ENCODE peak calls at places on chromosomes 16 and 17, in nine cellular contexts. O is neural progenitor cell, C is mesenchymal stem cell, X is H1, N is GM23248, I is SK-N-SH, P is A549, J is PC-9, H is PC-3. Q is an unnamed sample. For H3K4me1, the result is how much of the 10 kb centered on the place peaks cover.

GRCh38 chr17:32586666-32587065 is 99.9 kb downstream of the CDK5R1 start:
- DNase-seq in H (peak), P (no peak), O (no peak), N (peak), C (peak), X (no peak), I (no peak), J (no peak), Q (no peak)

GRCh38 chr16:3215601-3216262 is 19.2 kb downstream of the ZNF200 start:
- DNase-seq in I (no peak), X (no peak), N (no peak), P (no peak), C (no peak), J (no peak), H (no peak), O (no peak), Q (no peak)

GRCh38 chr16:50539822-50540710 is 8.1 kb upstream of the NKD1 start:
- DNase-seq in I (no peak), O (peak), H (no peak), N (no peak), P (no peak), C (no peak), J (no peak), X (no peak), Q (no peak)

GRCh38 chr17:17508019-17508535 is 11.9 kb upstream of the RASD1 start:
- DNase-seq in P (no peak), O (no peak), N (no peak), X (no peak), H (no peak), I (no peak), C (no peak), J (no peak), Q (no peak)

GRCh38 chr16:69417537-69418199 is 6.8 kb upstream of the CYB5B start:
- DNase-seq in H (peak), I (no peak), O (no peak), X (no peak), N (peak), P (peak), J (no peak), C (peak), Q (no peak)

GRCh38 chr17:80196652-80197051 is 23.5 kb downstream of the SGSH start:
- DNase-seq in X (no peak), P (no peak), I (no peak), J (no peak), N (no peak), C (no peak), O (no peak), H (no peak), Q (no peak)

GRCh38 chr16:47779201-47780016 is 318.3 kb downstream of the PHKB start:
- DNase-seq in N (peak), C (peak), O (no peak), X (no peak), P (no peak), H (no peak), J (no peak), I (no peak), Q (no peak)

GRCh38 chr16:15434425-15435215 is at the start of gene BMERB1:
- DNase-seq in X (no peak), I (peak), H (peak), C (peak), O (peak), P (peak), J (peak), N (peak), Q (no peak)

GRCh38 chr17:68255731-68256538 is 8.1 kb downstream of the AMZ2 start:
- DNase-seq in X (no peak), O (no peak), P (no peak), N (no peak), H (no peak), J (no peak), C (peak), I (no peak), Q (peak)

GRCh38 chr16:55515110-55515509 is 6.2 kb downstream of the LPCAT2 start:
- DNase-seq in P (no peak), C (peak), N (no peak), X (no peak), H (peak), J (no peak), O (no peak), I (no peak), Q (no peak)

GRCh38 chr16:79175286-79176057 is 425.1 kb downstream of the MAF start:
- DNase-seq in P (no peak), X (no peak), I (no peak), O (no peak), H (no peak), N (no peak), J (no peak), C (no peak), Q (no peak)

GRCh38 chr16:52497067-52497816 is 49.7 kb downstream of the TOX3 start:
- DNase-seq in O (no peak), J (no peak), P (no peak), H (peak), C (no peak), I (peak), X (no peak), N (no peak), Q (no peak)

GRCh38 chr17:29078183-29079045 is 35.5 kb downstream of the PIPOX start:
- DNase-seq in P (no peak), C (no peak), I (no peak), H (peak), J (peak), N (peak), X (no peak), O (no peak), Q (no peak)

GRCh38 chr16:89070590-89070989 is 23.1 kb upstream of the ACSF3 start:
- DNase-seq in N (no peak), I (no peak), C (no peak), H (no peak), X (no peak), P (no peak), J (no peak), O (no peak), Q (no peak)

GRCh38 chr17:58300336-58300735 is 19.6 kb upstream of the MPO start:
- DNase-seq in C (no peak), J (no peak), I (no peak), N (no peak), P (no peak), H (no peak), O (no peak), X (no peak), Q (no peak)

GRCh38 chr16:83851473-83851872 is 43.7 kb downstream of the HSBP1 start:
- DNase-seq in C (no peak), J (no peak), O (no peak), I (no peak), P (no peak), N (no peak), H (no peak), X (no peak), Q (no peak)

GRCh38 chr16:83845263-83845662 is 37.5 kb downstream of the HSBP1 start:
- DNase-seq in O (no peak), P (no peak), H (no peak), C (no peak), X (no peak), I (no peak), N (no peak), J (no peak), Q (no peak)

GRCh38 chr16:83849434-83849833 is 41.7 kb downstream of the HSBP1 start:
- DNase-seq in J (no peak), O (no peak), C (no peak), X (no peak), N (no peak), P (no peak), H (no peak), I (no peak), Q (no peak)

GRCh38 chr16:83843657-83844056 is 35.9 kb downstream of the HSBP1 start:
- DNase-seq in O (peak), J (no peak), C (no peak), I (no peak), N (no peak), P (no peak), X (no peak), H (no peak), Q (peak)

GRCh38 chr16:83847371-83848225 is 39.8 kb downstream of the HSBP1 start:
- DNase-seq in N (no peak), H (no peak), C (no peak), I (peak), X (no peak), P (no peak), O (no peak), J (no peak), Q (no peak)
- H3K4me2 ChIP-seq in N (no peak), H (no peak), C (no peak), I (no peak), X (no peak), P (no peak), O (peak), J (no peak), Q (no peak)

GRCh38 chr17:39699818-39700147 is at the start of gene ERBB2:
- DNase-seq in C (peak), H (peak), P (peak), J (peak), I (no peak), N (peak), X (no peak), O (peak), Q (no peak)
- H3K4me1 ChIP-seq in C (under half), H (under half), P (half or more), J (under half), I (under half), N (under half), X (under half), O (half or more), Q (under half)

GRCh38 chr17:47894498-47895253 is 1.4 kb upstream of the SP2 start:
- DNase-seq in N (no peak), C (no peak), J (no peak), X (no peak), O (no peak), I (no peak), H (peak), P (no peak), Q (peak)

GRCh38 chr17:47896672-47897490 is 845 bp downstream of the SP2 start:
- DNase-seq in P (no peak), H (peak), J (no peak), C (peak), O (no peak), I (no peak), N (peak), X (no peak), Q (peak)

GRCh38 chr17:47895254-47895855 is 681 bp upstream of the SP2 start:
- DNase-seq in J (no peak), P (peak), O (no peak), H (peak), X (no peak), C (no peak), I (no peak), N (peak), Q (peak)

GRCh38 chr17:47897561-47897960 is 1.5 kb downstream of the SP2 start:
- DNase-seq in P (no peak), J (no peak), I (no peak), N (peak), O (no peak), X (no peak), C (no peak), H (no peak), Q (no peak)

GRCh38 chr17:47895856-47896671 is at the start of gene SP2:
- DNase-seq in J (peak), O (peak), H (peak), X (peak), I (peak), N (peak), P (peak), C (peak), Q (peak)
- H3K4me2 ChIP-seq in J (peak), O (peak), H (peak), X (peak), I (peak), N (peak), P (peak), C (peak), Q (peak)

GRCh38 chr16:21643787-21644186 is 8.6 kb downstream of the IGSF6 start:
- DNase-seq in H (no peak), J (no peak), P (no peak), I (no peak), X (no peak), O (no peak), N (no peak), C (no peak), Q (no peak)

GRCh38 chr16:21646091-21646490 is 6.3 kb downstream of the IGSF6 start:
- DNase-seq in O (no peak), P (no peak), C (peak), X (no peak), H (no peak), I (no peak), N (peak), J (no peak), Q (no peak)

GRCh38 chr16:21645261-21645721 is 7.1 kb downstream of the IGSF6 start:
- DNase-seq in C (peak), H (no peak), I (no peak), J (no peak), P (no peak), N (peak), X (no peak), O (no peak), Q (peak)

GRCh38 chr16:21646721-21647561 is 5.5 kb downstream of the IGSF6 start:
- DNase-seq in H (no peak), P (no peak), O (no peak), N (no peak), I (no peak), X (no peak), C (peak), J (no peak), Q (peak)

GRCh38 chr16:21644674-21645073 is 7.7 kb downstream of the IGSF6 start:
- DNase-seq in J (no peak), O (no peak), N (no peak), X (no peak), P (no peak), H (no peak), C (no peak), I (no peak), Q (peak)
- H3K4me1 ChIP-seq in J (under half), O (under half), N (half or more), X (under half), P (under half), H (under half), C (under half), I (under half), Q (half or more)

DNA sequence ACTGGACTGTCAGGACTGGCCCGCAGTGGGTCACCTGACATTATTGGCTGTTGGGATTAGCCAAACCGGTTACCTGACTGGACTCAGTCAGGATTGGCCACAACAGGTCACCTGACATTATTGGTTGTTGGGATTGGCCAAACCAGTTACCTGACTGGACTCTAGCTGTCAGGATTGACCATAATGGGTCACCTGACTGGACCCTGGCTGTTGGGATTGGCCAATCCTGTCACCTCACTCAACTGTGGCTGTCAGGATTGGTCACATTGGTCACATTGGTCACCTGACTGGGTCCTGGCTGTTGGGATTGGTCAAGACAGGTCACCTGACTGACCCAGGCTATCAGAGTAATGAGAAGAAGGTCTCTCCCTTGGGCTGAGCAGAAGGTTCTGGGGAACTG is 207.7 kb upstream of the SDK2 start:
- DNase-seq in H (no peak), P (no peak), I (no peak), N (no peak), C (no peak), X (no peak), J (no peak), O (no peak), Q (no peak)
- H3K4me2 ChIP-seq in H (no peak), P (no peak), I (no peak), N (no peak), C (no peak), X (no peak), J (no peak), O (no peak), Q (no peak)

GRCh38 chr17:77472837-77473214 is 332.1 kb downstream of the SEC14L1 start:
- DNase-seq in H (no peak), I (no peak), O (no peak), J (no peak), N (no peak), C (peak), P (no peak), X (no peak), Q (no peak)
- H3K4me1 ChIP-seq in H (half or more), I (half or more), O (half or more), J (under half), N (half or more), C (half or more), P (half or more), X (half or more), Q (half or more)

Q was measured in OCI-LY7.